ENCODE peak calls at places on chromosomes 2 and 18, in five cellular contexts. One of them, this sample, is unnamed.
A peak's percentile ranks its signal among the peaks of the same experiment; 100 is the strongest.

GRCh38 chr18:59705145-59705544 is 7.9 kb upstream of the CCBE1 start:
- DNase-seq in Peyer's patch: no peak
- DNase-seq in IMR-90: peak; percentile 53
- DNase-seq in LoVo: no peak
- DNase-seq in ELF-1: no peak
- DNase-seq in this sample: no peak

GRCh38 chr2:240430595-240430994 is 4.9 kb upstream of the GPC1 start:
- DNase-seq in LoVo: no peak
- DNase-seq in IMR-90: no peak
- DNase-seq in Peyer's patch: no peak
- DNase-seq in ELF-1: no peak
- DNase-seq in this sample: no peak

GRCh38 chr18:65751145-65752085 is 603 bp downstream of the CDH7 start:
- DNase-seq in ELF-1: no peak
- DNase-seq in Peyer's patch: peak; percentile 40
- DNase-seq in IMR-90: no peak
- DNase-seq in LoVo: no peak
- DNase-seq in this sample: peak; percentile 59

GRCh38 chr18:44744206-44745180 is 63.8 kb downstream of the SETBP1 start:
- DNase-seq in Peyer's patch: no peak
- DNase-seq in LoVo: no peak
- DNase-seq in ELF-1: peak; percentile 69
- DNase-seq in IMR-90: no peak
- DNase-seq in this sample: peak; percentile 90

GRCh38 chr2:239593455-239593854 is 192.6 kb upstream of the HDAC4 start:
- DNase-seq in IMR-90: no peak
- DNase-seq in LoVo: no peak
- DNase-seq in Peyer's patch: no peak
- DNase-seq in ELF-1: no peak
- DNase-seq in this sample: no peak

GRCh38 chr2:42651057-42651456 is 82.6 kb downstream of the MTA3 start:
- DNase-seq in ELF-1: no peak
- DNase-seq in LoVo: no peak
- DNase-seq in IMR-90: peak; percentile 72
- DNase-seq in Peyer's patch: no peak
- DNase-seq in this sample: no peak

GRCh38 chr2:241867776-241868420 is 1.6 kb upstream of the RTP5 start:
- DNase-seq in ELF-1: no peak
- DNase-seq in LoVo: no peak
- DNase-seq in Peyer's patch: no peak
- DNase-seq in IMR-90: no peak
- DNase-seq in this sample: no peak

GRCh38 chr2:166494140-166494544 is at the start of gene SCN7A:
- DNase-seq in Peyer's patch: peak; percentile 46
- DNase-seq in LoVo: no peak
- DNase-seq in ELF-1: peak; percentile 31
- DNase-seq in IMR-90: peak; percentile 81
- DNase-seq in this sample: peak; percentile 87

GRCh38 chr2:162123806-162124758 is 28.0 kb downstream of the GCG start:
- DNase-seq in ELF-1: peak; percentile 8
- DNase-seq in Peyer's patch: no peak
- DNase-seq in LoVo: peak; percentile 76
- DNase-seq in IMR-90: peak; percentile 63
- DNase-seq in this sample: peak; percentile 68

GRCh38 chr2:53970095-53970897 is 497 bp downstream of the PSME4 start:
- DNase-seq in IMR-90: peak; percentile 37
- DNase-seq in Peyer's patch: no peak
- DNase-seq in ELF-1: peak; percentile 64
- DNase-seq in LoVo: peak; percentile 23
- DNase-seq in this sample: peak; percentile 59

GRCh38 chr18:67131498-67131897 is 385.0 kb downstream of the DSEL start:
- DNase-seq in ELF-1: no peak
- DNase-seq in LoVo: no peak
- DNase-seq in IMR-90: no peak
- DNase-seq in Peyer's patch: no peak
- DNase-seq in this sample: no peak

GRCh38 chr2:29304399-29304798 is 189.2 kb downstream of the CLIP4 start:
- DNase-seq in LoVo: peak; percentile 5
- DNase-seq in Peyer's patch: no peak
- DNase-seq in IMR-90: no peak
- DNase-seq in ELF-1: no peak
- DNase-seq in this sample: no peak

GRCh38 chr2:8475349-8476045 is 206.4 kb upstream of the ID2 start:
- DNase-seq in ELF-1: peak; percentile 54
- DNase-seq in Peyer's patch: no peak
- DNase-seq in IMR-90: no peak
- DNase-seq in LoVo: peak; percentile 37
- DNase-seq in this sample: peak; percentile 45

GRCh38 chr2:52976132-52976949 is 791.3 kb upstream of the CHAC2 start:
- DNase-seq in IMR-90: peak; percentile 37
- DNase-seq in LoVo: peak; percentile 28
- DNase-seq in ELF-1: peak; percentile 18
- DNase-seq in Peyer's patch: no peak
- DNase-seq in this sample: peak; percentile 65

GRCh38 chr2:171319164-171319810 is 114.5 kb downstream of the METTL8 start:
- DNase-seq in IMR-90: peak; percentile 68
- DNase-seq in LoVo: no peak
- DNase-seq in Peyer's patch: no peak
- DNase-seq in ELF-1: peak; percentile 56
- DNase-seq in this sample: peak; percentile 13

GRCh38 chr18:3151379-3152264 is 68.1 kb downstream of the MYOM1 start:
- DNase-seq in Peyer's patch: no peak
- DNase-seq in LoVo: peak; percentile 61
- DNase-seq in IMR-90: peak; percentile 52
- DNase-seq in ELF-1: no peak
- DNase-seq in this sample: peak; percentile 46

GRCh38 chr2:233053928-233054774 is 6.0 kb upstream of the INPP5D start:
- DNase-seq in IMR-90: peak; percentile 23
- DNase-seq in LoVo: peak; percentile 76
- DNase-seq in Peyer's patch: peak; percentile 82
- DNase-seq in ELF-1: peak; percentile 85
- DNase-seq in this sample: peak; percentile 84

GRCh38 chr18:54338230-54338629 is 19.4 kb downstream of the STARD6 start:
- DNase-seq in LoVo: no peak
- DNase-seq in ELF-1: no peak
- DNase-seq in Peyer's patch: no peak
- DNase-seq in IMR-90: no peak
- DNase-seq in this sample: no peak

GRCh38 chr2:24543252-24543651 is 52.2 kb downstream of the NCOA1 start:
- DNase-seq in LoVo: no peak
- DNase-seq in Peyer's patch: no peak
- DNase-seq in ELF-1: peak; percentile 22
- DNase-seq in IMR-90: no peak
- DNase-seq in this sample: no peak

GRCh38 chr18:59561596-59561995 is 135.6 kb downstream of the CCBE1 start:
- DNase-seq in ELF-1: no peak
- DNase-seq in IMR-90: no peak
- DNase-seq in Peyer's patch: no peak
- DNase-seq in LoVo: no peak
- DNase-seq in this sample: no peak

GRCh38 chr2:235587202-235587601 is 93.4 kb downstream of the AGAP1 start:
- DNase-seq in LoVo: no peak
- DNase-seq in IMR-90: no peak
- DNase-seq in ELF-1: no peak
- DNase-seq in Peyer's patch: no peak
- DNase-seq in this sample: no peak

GRCh38 chr2:45826889-45827635 is 175.6 kb downstream of the PRKCE start:
- DNase-seq in IMR-90: peak; percentile 63
- DNase-seq in ELF-1: no peak
- DNase-seq in Peyer's patch: no peak
- DNase-seq in LoVo: no peak
- DNase-seq in this sample: no peak

GRCh38 chr18:76209597-76209996 is 285.4 kb downstream of the ZNF516 start:
- DNase-seq in Peyer's patch: no peak
- DNase-seq in ELF-1: no peak
- DNase-seq in LoVo: no peak
- DNase-seq in IMR-90: peak; percentile 67
- DNase-seq in this sample: no peak

GRCh38 chr18:25248755-25249154 is 103.2 kb downstream of the ZNF521 start:
- DNase-seq in IMR-90: peak; percentile 41
- DNase-seq in Peyer's patch: no peak
- DNase-seq in ELF-1: no peak
- DNase-seq in LoVo: no peak
- DNase-seq in this sample: no peak

GRCh38 chr2:71419976-71420375 is 33.4 kb upstream of the DYSF start:
- DNase-seq in IMR-90: no peak
- DNase-seq in ELF-1: no peak
- DNase-seq in LoVo: no peak
- DNase-seq in Peyer's patch: no peak
- DNase-seq in this sample: no peak

GRCh38 chr2:78861546-78861945 is 164.0 kb upstream of the REG3G start:
- DNase-seq in LoVo: peak; percentile 16
- DNase-seq in ELF-1: no peak
- DNase-seq in IMR-90: no peak
- DNase-seq in Peyer's patch: no peak
- DNase-seq in this sample: peak; percentile 42

GRCh38 chr2:31337860-31338259 is 76.7 kb downstream of the XDH start:
- DNase-seq in LoVo: no peak
- DNase-seq in IMR-90: peak; percentile 94
- DNase-seq in ELF-1: no peak
- DNase-seq in Peyer's patch: no peak
- DNase-seq in this sample: no peak

This sample was measured in neural progenitor cell.